ENCODE peak calls at places on chromosomes 2 and 18, in ten cellular contexts. U, L, I, M, N, O, Q, E, B and W are unnamed samples.

GRCh38 chr2:65562890-65563289 is 130.5 kb upstream of the SPRED2 start:
- DNase-seq in U (no peak), L (no peak), I (no peak), M (no peak), N (no peak), O (no peak), Q (no peak), E (peak; percentile 50), B (no peak), W (no peak)

GRCh38 chr2:209469481-209469880 is 45.6 kb downstream of the MAP2 start:
- DNase-seq in U (no peak), L (no peak), I (no peak), M (no peak), N (no peak), O (no peak), Q (no peak), E (no peak), B (no peak), W (no peak)

GRCh38 chr2:227198866-227199265 is 34.4 kb downstream of the COL4A3 start:
- DNase-seq in U (no peak), L (no peak), I (no peak), M (no peak), N (no peak), O (no peak), Q (no peak), E (no peak), B (no peak), W (no peak)

GRCh38 chr2:178306351-178307073 is 112.2 kb downstream of the OSBPL6 start:
- DNase-seq in U (no peak), L (peak; percentile 69), I (peak; percentile 48), M (peak; percentile 24), N (no peak), O (peak; percentile 51), Q (peak; percentile 80), E (peak; percentile 19), B (no peak), W (peak; percentile 57)

GRCh38 chr2:59932341-59932740 is 621.1 kb downstream of the BCL11A start:
- DNase-seq in U (no peak), L (no peak), I (no peak), M (no peak), N (no peak), O (no peak), Q (no peak), E (no peak), B (no peak), W (no peak)

GRCh38 chr18:55897101-55897500 is 309.1 kb upstream of the TCF4 start:
- DNase-seq in U (no peak), L (no peak), I (no peak), M (no peak), N (no peak), O (no peak), Q (no peak), E (no peak), B (no peak), W (no peak)

GRCh38 chr2:239898292-239898925 is 126.7 kb downstream of the NDUFA10 start:
- DNase-seq in U (no peak), L (no peak), I (no peak), M (no peak), N (no peak), O (no peak), Q (no peak), E (no peak), B (no peak), W (no peak)

GRCh38 chr18:10051877-10052631 is 138.2 kb downstream of the VAPA start:
- DNase-seq in U (no peak), L (peak; percentile 92), I (no peak), M (no peak), N (peak; percentile 53), O (peak; percentile 98), Q (no peak), E (peak; percentile 63), B (peak; percentile 91), W (no peak)

GRCh38 chr2:105772362-105772761 is 27.6 kb downstream of the NCK2 start:
- DNase-seq in U (no peak), L (no peak), I (no peak), M (no peak), N (no peak), O (no peak), Q (no peak), E (no peak), B (no peak), W (no peak)

GRCh38 chr2:216031960-216032689 is 18.8 kb upstream of the MREG start:
- DNase-seq in U (no peak), L (peak; percentile 81), I (peak; percentile 58), M (no peak), N (no peak), O (peak; percentile 85), Q (no peak), E (no peak), B (peak; percentile 61), W (no peak)

GRCh38 chr2:160646684-160647444 is 153.3 kb upstream of the RBMS1 start:
- DNase-seq in U (no peak), L (no peak), I (no peak), M (no peak), N (no peak), O (no peak), Q (no peak), E (no peak), B (no peak), W (no peak)

GRCh38 chr18:78406743-78407455 is 572.7 kb upstream of the SALL3 start:
- DNase-seq in U (no peak), L (no peak), I (no peak), M (no peak), N (no peak), O (no peak), Q (no peak), E (no peak), B (no peak), W (peak; percentile 4)

GRCh38 chr2:207746131-207746530 is 23.6 kb downstream of the FZD5 start:
- DNase-seq in U (no peak), L (peak; percentile 86), I (peak; percentile 65), M (peak; percentile 54), N (no peak), O (peak; percentile 83), Q (peak; percentile 78), E (peak; percentile 28), B (peak; percentile 53), W (peak; percentile 44)

GRCh38 chr2:201130524-201131186 is 14.7 kb downstream of the CFLAR start:
- DNase-seq in U (no peak), L (peak; percentile 79), I (no peak), M (no peak), N (no peak), O (peak; percentile 65), Q (no peak), E (peak; percentile 36), B (peak; percentile 48), W (peak; percentile 61)

GRCh38 chr2:110818767-110819481 is 86.6 kb downstream of the ACOXL start:
- DNase-seq in U (no peak), L (no peak), I (no peak), M (no peak), N (no peak), O (no peak), Q (no peak), E (no peak), B (no peak), W (no peak)
- TF ChIP-seq CTCF in U (peak; percentile 10), L (no peak), I (no peak), M (peak; percentile 21), N (no peak), O (no peak), Q (peak; percentile 15), E (no peak), B (peak; percentile 16), W (peak; percentile 45)

GRCh38 chr2:151166410-151166809 is 95.3 kb downstream of the RBM43 start:
- DNase-seq in U (no peak), L (no peak), I (no peak), M (no peak), N (no peak), O (no peak), Q (no peak), E (no peak), B (no peak), W (no peak)

GRCh38 chr2:151156943-151157705 is 104.5 kb downstream of the RBM43 start:
- DNase-seq in U (no peak), L (peak; percentile 81), I (no peak), M (no peak), N (no peak), O (no peak), Q (no peak), E (no peak), B (no peak), W (no peak)

GRCh38 chr2:151156431-151156830 is 105.2 kb downstream of the RBM43 start:
- DNase-seq in U (no peak), L (peak; percentile 25), I (no peak), M (no peak), N (no peak), O (no peak), Q (no peak), E (no peak), B (no peak), W (peak; percentile 6)

GRCh38 chr2:151159109-151159690 is 102.5 kb downstream of the RBM43 start:
- DNase-seq in U (no peak), L (peak; percentile 23), I (no peak), M (no peak), N (no peak), O (peak; percentile 11), Q (no peak), E (no peak), B (no peak), W (no peak)

DNA sequence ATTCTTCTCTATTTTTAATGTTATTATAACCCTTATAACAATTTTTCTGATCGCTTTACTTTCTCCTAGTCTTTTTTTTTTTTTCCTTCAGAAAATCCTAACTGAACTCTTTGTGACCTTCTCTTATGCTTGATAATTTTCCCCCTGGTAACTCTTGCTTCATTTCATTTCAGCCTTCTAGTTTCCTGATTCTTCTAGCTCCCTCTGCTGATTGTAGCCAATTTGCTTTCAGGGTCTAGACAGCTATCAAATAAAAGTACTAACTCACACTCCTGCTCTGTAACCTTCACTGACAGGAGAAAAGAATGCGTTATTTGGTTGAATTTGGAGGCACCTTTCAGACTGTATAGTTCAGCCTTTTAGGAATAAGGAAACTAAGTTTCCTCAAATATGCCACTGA is 99.5 kb downstream of the RBM43 start:
- DNase-seq in U (no peak), L (peak; percentile 75), I (no peak), M (no peak), N (no peak), O (peak; percentile 78), Q (peak; percentile 11), E (no peak), B (peak; percentile 24), W (no peak)
- TF ChIP-seq CTCF in U (peak; percentile 42), L (peak; percentile 58), I (no peak), M (peak; percentile 8), N (no peak), O (peak; percentile 68), Q (peak; percentile 65), E (peak; percentile 18), B (peak; percentile 75), W (no peak)

GRCh38 chr2:73263540-73264331 is 20.5 kb downstream of the FBXO41 start:
- DNase-seq in U (no peak), L (no peak), I (no peak), M (no peak), N (no peak), O (no peak), Q (no peak), E (no peak), B (no peak), W (no peak)
- TF ChIP-seq CTCF in U (no peak), L (no peak), I (no peak), M (no peak), N (no peak), O (no peak), Q (no peak), E (no peak), B (no peak), W (no peak)

DNA sequence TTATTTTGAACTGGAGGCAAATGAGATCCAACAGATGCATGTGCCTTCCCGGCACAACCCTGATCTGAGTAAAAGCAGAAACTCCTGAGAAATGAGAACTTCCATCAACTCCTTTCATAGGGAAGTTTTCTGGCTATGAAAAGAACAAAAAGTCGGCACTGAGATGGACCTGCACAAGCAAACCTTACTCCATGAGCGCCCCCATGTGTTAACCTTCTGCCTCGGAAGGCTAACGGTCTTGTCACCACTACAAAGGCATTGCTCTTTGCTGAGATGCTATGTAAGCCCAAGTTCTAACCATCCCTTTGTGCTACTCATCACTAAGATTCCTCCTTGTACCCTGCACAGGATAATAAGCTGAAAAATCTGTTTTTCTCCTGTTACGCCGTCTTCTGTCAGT is 57.3 kb upstream of the SULT1C3 start:
- DNase-seq in U (no peak), L (no peak), I (no peak), M (peak; percentile 18), N (no peak), O (no peak), Q (peak; percentile 8), E (no peak), B (no peak), W (peak; percentile 22)
- TF ChIP-seq CTCF in U (no peak), L (no peak), I (peak; percentile 10), M (peak; percentile 55), N (no peak), O (peak; percentile 14), Q (peak; percentile 11), E (no peak), B (peak; percentile 2), W (no peak)